ENCODE peak calls at places on chromosomes 2 and 18, in five cellular contexts. C, S, Q, J and Z are unnamed samples.

GRCh38 chr2:95531254-95531771 is 46.8 kb upstream of the TRIM43B start:
- DNase-seq in C (no peak), S (no peak), Q (no peak), J (no peak), Z (no peak)

GRCh38 chr2:75523313-75524275 is 37.1 kb downstream of the EVA1A start:
- DNase-seq in C (no peak), S (peak), Q (peak), J (peak), Z (no peak)

GRCh38 chr18:45625596-45625995 is 10.3 kb downstream of the SLC14A2 start:
- DNase-seq in C (no peak), S (no peak), Q (no peak), J (no peak), Z (no peak)

GRCh38 chr18:77981874-77982273 is 732.2 kb downstream of the GALR1 start:
- DNase-seq in C (no peak), S (no peak), Q (no peak), J (no peak), Z (no peak)

GRCh38 chr2:113114996-113115395 is 12.4 kb upstream of the IL1RN start:
- DNase-seq in C (no peak), S (no peak), Q (no peak), J (no peak), Z (no peak)

GRCh38 chr18:79200546-79201268 is 131.5 kb downstream of the ATP9B start:
- DNase-seq in C (peak), S (peak), Q (peak), J (peak), Z (no peak)

GRCh38 chr18:78890388-78890787 is 89.2 kb upstream of the SALL3 start:
- DNase-seq in C (no peak), S (no peak), Q (no peak), J (no peak), Z (no peak)

GRCh38 chr2:58702302-58702696 is 461.2 kb upstream of the FANCL start:
- DNase-seq in C (no peak), S (peak), Q (no peak), J (no peak), Z (no peak)

GRCh38 chr2:217935901-217936684 is 66.7 kb downstream of the TNS1 start:
- DNase-seq in C (no peak), S (no peak), Q (no peak), J (no peak), Z (no peak)

GRCh38 chr2:11498543-11499034 is 32.6 kb upstream of the E2F6 start:
- DNase-seq in C (no peak), S (peak), Q (peak), J (no peak), Z (peak)

GRCh38 chr2:24269270-24269669 is 91.1 kb downstream of the ITSN2 start:
- DNase-seq in C (no peak), S (peak), Q (peak), J (no peak), Z (no peak)

GRCh38 chr18:30386624-30387023 is 655.9 kb downstream of the DSC3 start:
- DNase-seq in C (no peak), S (no peak), Q (no peak), J (no peak), Z (no peak)

GRCh38 chr2:100988630-100989417 is 13.3 kb upstream of the RPL31 start:
- DNase-seq in C (no peak), S (no peak), Q (no peak), J (no peak), Z (no peak)

GRCh38 chr18:2970762-2971659 is 41.9 kb downstream of the LPIN2 start:
- DNase-seq in C (no peak), S (no peak), Q (no peak), J (no peak), Z (no peak)

GRCh38 chr2:181306785-181307184 is 150.4 kb upstream of the ITGA4 start:
- DNase-seq in C (peak), S (peak), Q (no peak), J (no peak), Z (peak)

GRCh38 chr18:74796928-74797576 is 199.4 kb downstream of the ZNF407 start:
- DNase-seq in C (peak), S (peak), Q (peak), J (peak), Z (peak)

GRCh38 chr2:100053499-100053898 is 88.9 kb downstream of the AFF3 start:
- DNase-seq in C (no peak), S (no peak), Q (no peak), J (no peak), Z (no peak)

GRCh38 chr2:225270861-225271260 is 128.6 kb upstream of the NYAP2 start:
- DNase-seq in C (peak), S (peak), Q (peak), J (peak), Z (peak)

GRCh38 chr2:128272586-128273468 is 45.8 kb downstream of the HS6ST1 start:
- DNase-seq in C (no peak), S (no peak), Q (no peak), J (no peak), Z (no peak)

GRCh38 chr2:160790738-160791137 is 297.1 kb upstream of the RBMS1 start:
- DNase-seq in C (no peak), S (no peak), Q (no peak), J (no peak), Z (no peak)

GRCh38 chr2:180130403-180130802 is 123.3 kb upstream of the CWC22 start:
- DNase-seq in C (no peak), S (peak), Q (no peak), J (no peak), Z (no peak)

GRCh38 chr2:46119453-46119852 is 177.8 kb upstream of the EPAS1 start:
- DNase-seq in C (no peak), S (no peak), Q (no peak), J (no peak), Z (no peak)

GRCh38 chr2:195575879-195576391 is 81.1 kb upstream of the SLC39A10 start:
- DNase-seq in C (peak), S (peak), Q (peak), J (peak), Z (peak)

GRCh38 chr18:21996261-21996892 is 173.0 kb upstream of the GATA6 start:
- DNase-seq in C (no peak), S (no peak), Q (peak), J (no peak), Z (no peak)

GRCh38 chr2:146940016-146940685 is 904.7 kb upstream of the ACVR2A start:
- DNase-seq in C (no peak), S (no peak), Q (no peak), J (no peak), Z (no peak)

GRCh38 chr2:146931109-146931508 is 913.7 kb upstream of the ACVR2A start:
- DNase-seq in C (no peak), S (no peak), Q (no peak), J (no peak), Z (no peak)

GRCh38 chr2:146934921-146935320 is 909.9 kb upstream of the ACVR2A start:
- DNase-seq in C (no peak), S (no peak), Q (no peak), J (no peak), Z (no peak)
- TF ChIP-seq EZH2phosphoT487 in C (no peak), S (no peak), Q (no peak), J (no peak), Z (no peak)

DNA sequence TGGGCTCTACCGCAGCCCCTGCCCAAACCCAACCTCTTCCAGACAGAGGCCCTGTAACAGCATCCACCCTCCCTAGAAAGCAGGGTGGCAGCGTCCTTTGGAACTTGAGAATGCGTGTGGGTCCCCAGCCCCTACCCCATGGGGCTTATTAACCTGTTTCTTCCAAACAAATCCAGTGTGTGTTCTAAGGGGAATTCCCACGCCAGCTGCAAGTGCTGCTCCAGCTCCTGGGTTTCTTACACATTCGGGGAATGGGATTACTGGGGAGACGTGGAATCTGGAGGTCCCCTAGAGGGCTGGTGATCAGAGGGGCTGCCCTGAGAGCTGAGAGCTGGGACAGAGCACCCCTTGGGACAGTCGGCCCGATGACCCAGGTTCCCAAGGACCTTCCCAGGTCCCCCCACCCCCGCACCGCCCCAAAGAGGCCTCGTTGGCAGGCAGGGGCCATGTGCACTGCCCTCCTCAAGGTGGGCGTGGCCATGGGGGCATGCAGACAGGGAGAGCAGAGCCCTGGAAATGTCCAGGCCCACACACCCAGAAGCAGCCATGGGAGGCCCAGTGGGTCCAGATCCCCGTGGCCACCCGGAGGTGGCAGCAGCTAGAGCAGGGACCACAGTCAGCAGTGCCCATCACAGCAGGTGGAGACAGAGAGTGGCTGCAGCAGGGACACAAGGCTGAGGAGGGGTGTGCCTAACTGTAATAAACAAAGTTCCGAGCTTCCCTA is 18.8 kb upstream of the TEX44 start:
- DNase-seq in C (no peak), S (no peak), Q (no peak), J (no peak), Z (no peak)
- TF ChIP-seq EZH2phosphoT487 in C (no peak), S (no peak), Q (no peak), J (no peak), Z (no peak)

DNA sequence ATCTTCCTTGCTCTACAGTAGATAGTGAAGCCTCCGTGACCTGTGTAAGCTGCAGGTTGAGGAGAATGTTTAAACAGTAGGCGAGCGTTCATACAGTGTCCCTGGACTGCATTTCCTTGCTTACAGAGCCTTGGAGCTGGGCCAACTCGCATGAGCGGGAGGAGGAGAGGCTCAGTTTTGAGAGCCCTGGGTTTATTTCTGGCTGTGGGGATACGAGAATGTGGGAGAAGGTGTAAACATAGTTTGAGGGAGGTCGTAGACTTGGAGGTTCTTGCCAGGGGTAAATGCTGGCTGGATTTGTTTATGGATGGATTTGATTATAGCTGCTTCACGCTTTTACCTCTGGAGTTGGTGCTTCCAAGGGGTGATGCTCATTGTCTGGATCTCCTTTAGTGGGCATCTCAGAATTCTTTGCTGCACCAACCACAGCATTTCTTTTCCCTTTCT is 20.8 kb downstream of the CRIM1 start:
- DNase-seq in C (no peak), S (peak), Q (peak), J (no peak), Z (no peak)
- TF ChIP-seq EZH2phosphoT487 in C (no peak), S (no peak), Q (no peak), J (no peak), Z (no peak)

GRCh38 chr2:18792226-18792629 is 202.9 kb upstream of the NT5C1B start:
- DNase-seq in C (no peak), S (no peak), Q (peak), J (no peak), Z (no peak)

GRCh38 chr2:18790465-18791171 is 201.2 kb upstream of the NT5C1B start:
- DNase-seq in C (no peak), S (no peak), Q (no peak), J (no peak), Z (no peak)

GRCh38 chr2:18787726-18788125 is 198.4 kb upstream of the NT5C1B start:
- DNase-seq in C (no peak), S (peak), Q (peak), J (no peak), Z (no peak)

GRCh38 chr2:18791172-18791797 is 201.9 kb upstream of the NT5C1B start:
- DNase-seq in C (no peak), S (no peak), Q (peak), J (no peak), Z (no peak)

GRCh38 chr2:18788590-18788989 is 199.2 kb upstream of the NT5C1B start:
- DNase-seq in C (no peak), S (no peak), Q (peak), J (no peak), Z (no peak)
- TF ChIP-seq EZH2phosphoT487 in C (no peak), S (no peak), Q (no peak), J (no peak), Z (no peak)

GRCh38 chr2:149537098-149537726 is 50.4 kb downstream of the MMADHC start:
- DNase-seq in C (no peak), S (no peak), Q (no peak), J (no peak), Z (peak)
- TF ChIP-seq EZH2phosphoT487 in C (no peak), S (no peak), Q (no peak), J (no peak), Z (no peak)